ENCODE peak calls at places on chromosomes 5 and 9, in four cellular contexts. M is ovary, F is K562, H is Karpas-422. R is an unnamed sample. For H3K4me1, the result is how much of the 10 kb centered on the place peaks cover.

GRCh38 chr9:97711223-97711626 is 14.1 kb upstream of the XPA start:
- DNase-seq in M (no peak), H (no peak), F (no peak), R (no peak)

GRCh38 chr9:35357116-35357515 is 132.8 kb upstream of the RUSC2 start:
- DNase-seq in H (no peak), F (no peak), M (no peak), R (no peak)

GRCh38 chr5:122099060-122099790 is 21.2 kb upstream of the LOX start:
- DNase-seq in H (no peak), M (no peak), F (peak), R (no peak)

GRCh38 chr5:107532182-107532878 is 138.4 kb downstream of the EFNA5 start:
- DNase-seq in F (no peak), H (no peak), M (no peak), R (no peak)

GRCh38 chr5:167819406-167819805 is 472.0 kb upstream of the WWC1 start:
- DNase-seq in M (no peak), F (no peak), H (no peak), R (no peak)

GRCh38 chr5:16741007-16741406 is 124.2 kb upstream of the RETREG1 start:
- DNase-seq in F (no peak), M (no peak), H (no peak), R (no peak)

GRCh38 chr9:94705162-94705712 is 21.3 kb upstream of the AOPEP start:
- DNase-seq in F (no peak), M (no peak), H (no peak), R (no peak)

GRCh38 chr5:155767480-155767879 is 559.5 kb upstream of the SGCD start:
- DNase-seq in F (no peak), H (no peak), M (no peak), R (no peak)

GRCh38 chr9:101893661-101894646 is 155.5 kb upstream of the GRIN3A start:
- DNase-seq in F (no peak), H (no peak), M (no peak), R (no peak)

DNA sequence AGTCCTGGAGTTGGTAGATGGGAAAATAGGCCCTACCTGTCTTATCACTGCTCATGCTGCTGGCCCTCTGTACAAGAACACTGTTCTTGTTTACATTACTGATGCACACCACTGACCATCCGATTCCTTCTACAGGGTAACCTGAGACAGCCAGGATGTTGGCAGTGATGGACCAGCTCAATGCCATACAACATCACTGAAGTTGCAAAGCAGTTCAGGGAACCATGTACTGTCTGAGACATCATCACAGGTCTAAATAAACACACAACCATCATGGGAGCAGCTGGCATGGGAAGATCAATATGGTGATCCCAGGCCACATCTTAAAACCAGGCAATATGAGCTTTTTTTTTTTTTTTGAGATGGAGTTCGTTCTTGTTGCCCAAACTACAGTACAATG is 59.0 kb downstream of the IARS1 start:
- DNase-seq in H (no peak), M (no peak), F (no peak), R (no peak)
- H3K4me3 ChIP-seq in H (no peak), M (no peak), F (no peak), R (no peak)

GRCh38 chr5:151068571-151069197 is 12.2 kb downstream of the TNIP1 start:
- DNase-seq in F (no peak), M (peak), H (peak), R (no peak)
- H3K4me1 ChIP-seq in F (under half), M (under half), H (half or more), R (under half)

GRCh38 chr9:128102196-128102595 is 25.3 kb downstream of the PTGES2 start:
- DNase-seq in M (no peak), H (no peak), F (no peak), R (no peak)
- H3K4me3 ChIP-seq in M (no peak), H (no peak), F (no peak), R (no peak)

DNA sequence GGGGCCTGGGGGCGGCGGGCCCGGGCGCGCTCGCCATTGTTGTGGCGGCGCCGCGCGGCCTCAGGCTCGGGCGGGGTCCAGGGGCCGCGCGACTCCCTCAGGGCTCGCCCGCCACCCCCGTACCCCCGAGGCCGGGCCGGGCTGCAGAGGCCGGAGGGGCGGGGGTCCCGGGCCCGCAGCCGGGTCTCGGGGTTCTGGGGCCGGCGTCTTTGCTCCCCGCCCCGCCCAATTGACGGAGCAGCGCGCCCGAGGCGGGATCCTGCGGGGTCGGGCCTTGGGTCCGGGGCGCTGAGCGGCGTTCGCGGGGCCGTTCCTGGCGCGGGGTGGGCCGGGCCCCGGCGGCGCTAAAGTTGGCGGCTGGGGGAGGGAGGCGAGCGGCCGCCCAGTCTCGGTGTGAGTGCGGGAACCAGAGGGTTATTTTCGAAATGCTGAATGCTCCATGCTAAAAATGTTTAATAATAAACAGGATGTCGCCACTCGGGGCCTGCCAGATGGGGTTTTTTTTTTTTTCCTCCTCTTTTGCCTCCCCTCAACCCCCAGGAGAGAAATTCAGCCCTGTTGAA is 659 bp downstream of the PRRC2B start:
- DNase-seq in H (peak), M (peak), F (peak), R (peak)
- H3K4me1 ChIP-seq in H (under half), M (under half), F (under half), R (under half)

DNA sequence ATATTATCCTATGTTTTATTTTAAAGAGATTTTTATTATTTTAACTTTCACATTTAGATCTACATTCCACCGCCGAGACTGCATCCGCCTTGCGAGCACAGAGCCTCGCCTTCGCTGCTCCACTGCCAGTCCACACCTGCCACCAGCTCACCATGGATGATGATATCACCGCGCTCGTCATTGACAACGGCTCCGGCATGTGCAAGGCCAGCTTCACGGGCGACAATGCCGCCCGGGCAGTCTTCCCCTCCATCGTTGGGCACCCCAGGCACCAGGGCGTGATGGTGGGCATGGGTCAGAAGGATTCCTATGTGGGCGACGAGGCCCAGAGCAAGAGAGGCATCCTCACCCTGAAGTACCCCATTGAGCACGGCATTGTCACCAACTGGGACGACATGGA is 8.6 kb upstream of the TBCA start:
- DNase-seq in F (no peak), M (no peak), H (no peak), R (no peak)
- H3K4me3 ChIP-seq in F (no peak), M (no peak), H (no peak), R (no peak)

GRCh38 chr5:76801803-76802195 is 17.0 kb upstream of the F2RL1 start:
- DNase-seq in F (no peak), H (no peak), M (no peak), R (no peak)
- H3K4me1 ChIP-seq in F (under half), H (under half), M (under half), R (under half)